ENCODE peak calls at places on chromosomes 6 and 20, in four cellular contexts. S is heart left ventricle, K is stomach, N is mesendoderm. I is an unnamed sample.
A peak's percentile ranks its signal among the peaks of the same experiment; 100 is the strongest.

GRCh38 chr6:20211941-20212391 is 303 bp downstream of the MBOAT1 start:
- DNase-seq in K (peak; percentile 60), S (no peak), N (peak; percentile 71), I (peak; percentile 45)

GRCh38 chr6:138242987-138243592 is 24.8 kb upstream of the PBOV1 start:
- DNase-seq in K (no peak), S (no peak), N (no peak), I (no peak)

GRCh38 chr6:108897371-108897770 is 49.1 kb downstream of the ARMC2 start:
- DNase-seq in S (peak; percentile 60), K (peak; percentile 68), N (no peak), I (no peak)

GRCh38 chr6:38404900-38405556 is 234.7 kb downstream of the BTBD9 start:
- DNase-seq in N (no peak), K (no peak), S (no peak), I (no peak)

GRCh38 chr20:48015943-48016723 is 230.9 kb upstream of the SULF2 start:
- DNase-seq in K (no peak), N (no peak), S (no peak), I (no peak)

GRCh38 chr6:119978274-119978889 is 628.8 kb upstream of the MAN1A1 start:
- DNase-seq in S (no peak), N (peak; percentile 23), K (no peak), I (peak; percentile 2)

GRCh38 chr6:125002090-125002741 is 40.0 kb downstream of the RNF217 start:
- DNase-seq in N (peak; percentile 78), K (no peak), S (no peak), I (no peak)

GRCh38 chr6:135012764-135013163 is 41.9 kb downstream of the HBS1L start:
- DNase-seq in K (no peak), N (peak; percentile 6), S (no peak), I (no peak)

GRCh38 chr20:20076297-20077065 is 24.1 kb downstream of the CFAP61 start:
- DNase-seq in K (no peak), S (no peak), N (no peak), I (no peak)

GRCh38 chr6:36298037-36298436 is 28.2 kb downstream of the PNPLA1 start:
- DNase-seq in K (no peak), S (no peak), N (no peak), I (no peak)

GRCh38 chr6:70413829-70414494 is 654 bp downstream of the FAM135A start:
- DNase-seq in S (no peak), N (peak; percentile 50), K (no peak), I (peak; percentile 5)

GRCh38 chr6:170019259-170020040 is 268.0 kb downstream of the ERMARD start:
- DNase-seq in N (no peak), K (peak; percentile 20), S (no peak), I (no peak)

GRCh38 chr6:33740794-33741193 is 5.9 kb downstream of the IP6K3 start:
- DNase-seq in S (no peak), K (peak; percentile 41), N (no peak), I (no peak)

GRCh38 chr20:44734938-44735337 is 10.7 kb upstream of the KCNK15 start:
- DNase-seq in N (peak; percentile 88), S (no peak), K (no peak), I (no peak)

GRCh38 chr20:2703716-2704475 is 11.3 kb downstream of the EBF4 start:
- DNase-seq in S (no peak), K (no peak), N (no peak), I (no peak)

GRCh38 chr6:157535354-157536217 is 154.6 kb downstream of the ZDHHC14 start:
- DNase-seq in K (no peak), N (no peak), S (no peak), I (peak; percentile 26)

GRCh38 chr6:97246842-97247241 is 36.2 kb downstream of the MMS22L start:
- DNase-seq in K (no peak), N (no peak), S (no peak), I (no peak)

GRCh38 chr6:116557863-116558262 is 4.3 kb downstream of the CALHM4 start:
- DNase-seq in S (peak; percentile 60), N (no peak), K (no peak), I (no peak)

GRCh38 chr6:48744948-48745347 is 634.0 kb upstream of the PTCHD4 start:
- DNase-seq in N (no peak), S (no peak), K (no peak), I (no peak)

GRCh38 chr6:41306187-41306854 is 19.8 kb upstream of the TREM1 start:
- DNase-seq in N (peak; percentile 74), K (peak; percentile 53), S (no peak), I (peak; percentile 37)

GRCh38 chr6:67887419-67887746 is 747.7 kb upstream of the ADGRB3 start:
- DNase-seq in N (no peak), S (no peak), K (no peak), I (no peak)

GRCh38 chr6:16635810-16636602 is 125.3 kb downstream of the ATXN1 start:
- DNase-seq in K (no peak), N (peak; percentile 80), S (no peak), I (no peak)

GRCh38 chr6:117078624-117079023 is 186.7 kb upstream of the VGLL2 start:
- DNase-seq in K (no peak), N (no peak), S (no peak), I (no peak)

GRCh38 chr20:17541596-17541995 is 10.4 kb upstream of the BFSP1 start:
- DNase-seq in N (no peak), S (no peak), K (no peak), I (no peak)

GRCh38 chr6:158711264-158711663 is 61.4 kb downstream of the SYTL3 start:
- DNase-seq in K (no peak), S (no peak), N (no peak), I (no peak)

GRCh38 chr20:39910536-39910935 is 778.5 kb downstream of the MAFB start:
- DNase-seq in S (peak; percentile 29), N (no peak), K (no peak), I (no peak)

GRCh38 chr6:36243562-36244212 is 26.2 kb upstream of the PNPLA1 start:
- DNase-seq in K (no peak), S (no peak), N (no peak), I (no peak)

GRCh38 chr6:14635933-14636599 is 518.5 kb downstream of the CD83 start:
- DNase-seq in N (no peak), K (no peak), S (no peak), I (peak; percentile 58)

GRCh38 chr6:168377481-168377850 is 57.9 kb upstream of the DACT2 start:
- DNase-seq in K (no peak), S (peak; percentile 82), N (no peak), I (no peak)

GRCh38 chr20:60254901-60255411 is 296.7 kb downstream of the CDH26 start:
- DNase-seq in S (no peak), N (no peak), K (no peak), I (no peak)

GRCh38 chr20:59004763-59005522 is 2.1 kb downstream of the CTSZ start:
- DNase-seq in S (peak; percentile 65), N (no peak), K (peak; percentile 48), I (peak; percentile 45)

GRCh38 chr6:33410711-33411631 is at the start of gene PHF1:
- DNase-seq in K (peak; percentile 77), N (no peak), S (peak; percentile 85), I (no peak)

GRCh38 chr20:24627926-24628325 is 158.5 kb downstream of the SYNDIG1 start:
- DNase-seq in N (no peak), S (no peak), K (no peak), I (no peak)

GRCh38 chr6:17343215-17343614 is 50.2 kb upstream of the CAP2 start:
- DNase-seq in N (no peak), S (no peak), K (no peak), I (no peak)

GRCh38 chr6:150212745-150213144 is 69.9 kb downstream of the PPP1R14C start:
- DNase-seq in K (no peak), N (no peak), S (no peak), I (no peak)

GRCh38 chr6:117548797-117549301 is 53.5 kb downstream of the GOPC start:
- DNase-seq in K (no peak), N (peak; percentile 30), S (no peak), I (peak; percentile 52)

GRCh38 chr6:156880913-156881312 is 103.7 kb downstream of the ARID1B start:
- DNase-seq in S (no peak), N (no peak), K (peak; percentile 43), I (no peak)

GRCh38 chr6:151772436-151772835 is 35.0 kb upstream of the ESR1 start:
- DNase-seq in N (no peak), S (no peak), K (no peak), I (no peak)

GRCh38 chr6:12101653-12102312 is 89.7 kb downstream of the HIVEP1 start:
- DNase-seq in N (no peak), K (no peak), S (no peak), I (no peak)

GRCh38 chr6:12101048-12101447 is 88.9 kb downstream of the HIVEP1 start:
- DNase-seq in K (no peak), N (no peak), S (no peak), I (no peak)

GRCh38 chr6:12103158-12103557 is 91.0 kb downstream of the HIVEP1 start:
- DNase-seq in S (no peak), K (no peak), N (peak; percentile 11), I (no peak)

GRCh38 chr6:12099623-12100022 is 87.5 kb downstream of the HIVEP1 start:
- DNase-seq in S (no peak), K (no peak), N (peak; percentile 10), I (no peak)

DNA sequence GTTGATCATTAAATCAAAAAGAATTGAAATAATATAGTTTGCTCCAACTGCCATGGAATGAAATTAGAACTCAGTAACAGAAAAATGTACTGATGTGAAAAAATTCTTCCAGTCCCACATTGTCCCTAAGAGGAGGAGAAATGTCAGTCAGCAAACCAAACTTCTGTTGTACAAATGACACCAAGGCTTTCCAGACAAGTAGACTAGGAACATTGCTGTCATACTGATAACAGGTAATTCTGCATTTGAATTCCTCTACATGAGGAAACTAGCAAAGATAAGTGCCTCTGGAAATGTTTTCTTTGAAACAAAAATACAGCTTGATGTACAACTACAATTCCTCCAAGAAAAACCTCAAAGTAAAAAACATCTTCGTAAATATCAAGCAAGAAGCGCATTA is 90.2 kb downstream of the HIVEP1 start:
- DNase-seq in N (no peak), K (no peak), S (no peak), I (no peak)
- H3K4me1 ChIP-seq in N (no peaks in the 10 kb centered on the region), K (no peaks in the 10 kb centered on the region), S (peaks cover 7% of the 10 kb centered on the region), I (peaks cover 17% of the 10 kb centered on the region)

GRCh38 chr20:46652699-46653098 is 1.4 kb upstream of the SLC13A3 start:
- DNase-seq in N (no peak), S (no peak), K (no peak), I (no peak)
- H3K4me3 ChIP-seq in N (no peak overlapping the region), S (no peak overlapping the region), K (no peak overlapping the region), I (no peak overlapping the region)

GRCh38 chr6:3410385-3411360 is 46.2 kb downstream of the SLC22A23 start:
- DNase-seq in S (peak; percentile 56), K (peak; percentile 61), N (peak; percentile 90), I (peak; percentile 59)
- H3K4me1 ChIP-seq in S (no peaks in the 10 kb centered on the region), K (peaks cover 51% of the 10 kb centered on the region), N (peaks cover 7% of the 10 kb centered on the region), I (peaks cover 11% of the 10 kb centered on the region)

GRCh38 chr20:21713470-21713869 is 8.0 kb downstream of the PAX1 start:
- DNase-seq in K (no peak), S (no peak), N (no peak), I (no peak)
- H3K4me3 ChIP-seq in K (no peak overlapping the region), S (no peak overlapping the region), N (no peak overlapping the region), I (no peak overlapping the region)

I was measured in CD4-positive, alpha-beta memory T cell.